ENCODE peak calls at places on chromosomes 11 and 22, in seven cellular contexts. P is fibroblast of lung; U is NCI-H526 treated with DMSO at 0.1 percent for 48 hours; J is HuH-7.5; L is stimulated activated CD8-positive, alpha-beta memory T cell treated with anti-CD3 and anti-CD28 coated beads, Interleukin-15, amount 100 ng/mL, for 24 hours; K is neural progenitor cell; W is body of pancreas. X is an unnamed sample.

GRCh38 chr11:31045335-31045734 is 324.2 kb downstream of the DCDC1 start:
- DNase-seq in U (peak), L (no peak), J (no peak), W (no peak), K (peak), P (peak), X (no peak)

GRCh38 chr11:102603091-102603490 is 22.0 kb downstream of the MMP20 start:
- DNase-seq in U (peak), W (peak), L (no peak), P (peak), J (peak), K (peak), X (peak)

GRCh38 chr11:27717377-27717776 is 17.1 kb upstream of the BDNF start:
- DNase-seq in W (no peak), U (no peak), P (peak), L (no peak), K (no peak), J (no peak), X (no peak)

GRCh38 chr22:30636226-30637077 is 871 bp downstream of the SLC35E4 start:
- DNase-seq in P (no peak), K (peak), U (no peak), W (peak), L (no peak), J (peak), X (peak)

GRCh38 chr11:84795698-84796097 is 831.4 kb downstream of the DLG2 start:
- DNase-seq in L (no peak), J (no peak), K (no peak), U (no peak), W (no peak), P (no peak), X (no peak)

GRCh38 chr11:35814026-35814425 is 129.8 kb upstream of the LDLRAD3 start:
- DNase-seq in J (no peak), K (no peak), L (no peak), U (no peak), P (no peak), W (no peak), X (no peak)

GRCh38 chr11:79353706-79354105 is 87.1 kb downstream of the TENM4 start:
- DNase-seq in W (no peak), P (peak), L (no peak), K (no peak), U (no peak), J (no peak), X (no peak)

GRCh38 chr11:57792060-57792541 is 30.5 kb downstream of the CTNND1 start:
- DNase-seq in U (no peak), P (peak), J (no peak), W (no peak), L (peak), K (no peak), X (peak)

GRCh38 chr11:2799881-2800654 is 85.5 kb downstream of the CDKN1C start:
- DNase-seq in K (no peak), U (no peak), P (no peak), L (no peak), J (no peak), W (peak), X (no peak)

GRCh38 chr11:70270877-70271634 is 566 bp downstream of the PPFIA1 start:
- DNase-seq in L (peak), P (peak), J (peak), U (peak), W (peak), K (peak), X (no peak)

GRCh38 chr22:49079027-49079725 is 748.5 kb downstream of the BRD1 start:
- DNase-seq in U (no peak), L (no peak), K (no peak), J (no peak), P (no peak), W (no peak), X (no peak)

GRCh38 chr22:21599053-21599893 is 30.5 kb downstream of the YDJC start:
- DNase-seq in W (no peak), K (no peak), J (no peak), P (no peak), U (no peak), L (no peak), X (no peak)